ENCODE peak calls at places on chromosomes 3 and 15, in seven cellular contexts. One of them, this sample, is unnamed.

GRCh38 chr3:175748087-175748732 is 889.1 kb downstream of the NAALADL2 start:
- DNase-seq in GM12865: no peak
- DNase-seq in stimulated activated CD8-positive, alpha-beta memory T cell treated with anti-CD3 and anti-CD28 coated beads, Interleukin-7, amount 100 ng/mL, for 24 hours: no peak
- DNase-seq in COR-L47: no peak
- DNase-seq in breast epithelium: no peak
- DNase-seq in T-helper 1 cell: no peak
- DNase-seq in NCI-H460: no peak
- DNase-seq in this sample: no peak

GRCh38 chr3:48695113-48695753 is 9.5 kb upstream of the NCKIPSD start:
- DNase-seq in GM12865: no peak
- DNase-seq in stimulated activated CD8-positive, alpha-beta memory T cell treated with anti-CD3 and anti-CD28 coated beads, Interleukin-7, amount 100 ng/mL, for 24 hours: no peak
- DNase-seq in COR-L47: no peak
- DNase-seq in breast epithelium: peak; percentile 77
- DNase-seq in T-helper 1 cell: no peak
- DNase-seq in NCI-H460: no peak
- DNase-seq in this sample: no peak

GRCh38 chr15:25094066-25094465 is 139.3 kb downstream of the SNRPN start:
- DNase-seq in GM12865: no peak
- DNase-seq in stimulated activated CD8-positive, alpha-beta memory T cell treated with anti-CD3 and anti-CD28 coated beads, Interleukin-7, amount 100 ng/mL, for 24 hours: no peak
- DNase-seq in COR-L47: no peak
- DNase-seq in breast epithelium: no peak
- DNase-seq in T-helper 1 cell: no peak
- DNase-seq in NCI-H460: no peak
- DNase-seq in this sample: no peak

GRCh38 chr15:37824717-37825382 is 109.6 kb upstream of the TMCO5A start:
- DNase-seq in GM12865: peak; percentile 1
- DNase-seq in stimulated activated CD8-positive, alpha-beta memory T cell treated with anti-CD3 and anti-CD28 coated beads, Interleukin-7, amount 100 ng/mL, for 24 hours: no peak
- DNase-seq in COR-L47: no peak
- DNase-seq in breast epithelium: no peak
- DNase-seq in T-helper 1 cell: no peak
- DNase-seq in NCI-H460: peak; percentile 1
- DNase-seq in this sample: no peak

GRCh38 chr3:40387001-40387894 is at the start of gene ENTPD3:
- DNase-seq in GM12865: no peak
- DNase-seq in stimulated activated CD8-positive, alpha-beta memory T cell treated with anti-CD3 and anti-CD28 coated beads, Interleukin-7, amount 100 ng/mL, for 24 hours: no peak
- DNase-seq in COR-L47: peak; percentile 5
- DNase-seq in breast epithelium: no peak
- DNase-seq in T-helper 1 cell: peak; percentile 5
- DNase-seq in NCI-H460: no peak
- DNase-seq in this sample: peak; percentile 3

GRCh38 chr3:168094877-168095610 is 680 bp downstream of the GOLIM4 start:
- DNase-seq in GM12865: peak; percentile 86
- DNase-seq in stimulated activated CD8-positive, alpha-beta memory T cell treated with anti-CD3 and anti-CD28 coated beads, Interleukin-7, amount 100 ng/mL, for 24 hours: no peak
- DNase-seq in COR-L47: peak; percentile 86
- DNase-seq in breast epithelium: peak; percentile 23
- DNase-seq in T-helper 1 cell: no peak
- DNase-seq in NCI-H460: peak; percentile 44
- DNase-seq in this sample: no peak

GRCh38 chr3:154745925-154746324 is 315.9 kb upstream of the GPR149 start:
- DNase-seq in GM12865: no peak
- DNase-seq in stimulated activated CD8-positive, alpha-beta memory T cell treated with anti-CD3 and anti-CD28 coated beads, Interleukin-7, amount 100 ng/mL, for 24 hours: no peak
- DNase-seq in COR-L47: no peak
- DNase-seq in breast epithelium: no peak
- DNase-seq in T-helper 1 cell: no peak
- DNase-seq in NCI-H460: no peak
- DNase-seq in this sample: no peak

GRCh38 chr3:122383915-122384697 is at the start of gene FAM162A:
- DNase-seq in GM12865: peak; percentile 97
- DNase-seq in stimulated activated CD8-positive, alpha-beta memory T cell treated with anti-CD3 and anti-CD28 coated beads, Interleukin-7, amount 100 ng/mL, for 24 hours: peak; percentile 83
- DNase-seq in COR-L47: peak; percentile 99
- DNase-seq in breast epithelium: peak; percentile 86
- DNase-seq in T-helper 1 cell: peak; percentile 88
- DNase-seq in NCI-H460: peak; percentile 86
- DNase-seq in this sample: peak; percentile 90

This sample was measured in effector CD4-positive, alpha-beta T cell.